ENCODE peak calls at places on chromosome 16, in five cellular contexts. One of them, this sample, is unnamed.

GRCh38 chr16:50093607-50094570 is 28.1 kb downstream of the HEATR3 start:
- DNase-seq in kidney: no peak
- DNase-seq in activated T-cell treated with anti-CD3 and anti-CD28 coated beads, Interleukin-2, amount 50 U/mL, for 72 hours: peak
- DNase-seq in Caki2: no peak
- DNase-seq in T-helper 1 cell: no peak
- DNase-seq in this sample: peak

GRCh38 chr16:88983771-88984687 is 7.0 kb upstream of the CBFA2T3 start:
- DNase-seq in kidney: no peak
- DNase-seq in activated T-cell treated with anti-CD3 and anti-CD28 coated beads, Interleukin-2, amount 50 U/mL, for 72 hours: no peak
- DNase-seq in Caki2: no peak
- DNase-seq in T-helper 1 cell: no peak
- DNase-seq in this sample: no peak

GRCh38 chr16:74725641-74726040 is 25.0 kb upstream of the MLKL start:
- DNase-seq in kidney: no peak
- DNase-seq in activated T-cell treated with anti-CD3 and anti-CD28 coated beads, Interleukin-2, amount 50 U/mL, for 72 hours: no peak
- DNase-seq in Caki2: no peak
- DNase-seq in T-helper 1 cell: no peak
- DNase-seq in this sample: no peak

GRCh38 chr16:53817117-53817516 is 113.2 kb downstream of the FTO start:
- DNase-seq in kidney: no peak
- DNase-seq in activated T-cell treated with anti-CD3 and anti-CD28 coated beads, Interleukin-2, amount 50 U/mL, for 72 hours: no peak
- DNase-seq in Caki2: peak
- DNase-seq in T-helper 1 cell: no peak
- DNase-seq in this sample: no peak

GRCh38 chr16:73743665-73744496 is 552.7 kb upstream of the PSMD7 start:
- DNase-seq in kidney: no peak
- DNase-seq in activated T-cell treated with anti-CD3 and anti-CD28 coated beads, Interleukin-2, amount 50 U/mL, for 72 hours: no peak
- DNase-seq in Caki2: no peak
- DNase-seq in T-helper 1 cell: no peak
- DNase-seq in this sample: no peak

GRCh38 chr16:90019543-90020259 is 445 bp upstream of the DBNDD1 start:
- DNase-seq in kidney: no peak
- DNase-seq in activated T-cell treated with anti-CD3 and anti-CD28 coated beads, Interleukin-2, amount 50 U/mL, for 72 hours: peak
- DNase-seq in Caki2: peak
- DNase-seq in T-helper 1 cell: peak
- DNase-seq in this sample: peak

GRCh38 chr16:57061084-57061905 is 31.1 kb upstream of the CPNE2 start:
- DNase-seq in kidney: peak
- DNase-seq in activated T-cell treated with anti-CD3 and anti-CD28 coated beads, Interleukin-2, amount 50 U/mL, for 72 hours: no peak
- DNase-seq in Caki2: peak
- DNase-seq in T-helper 1 cell: no peak
- DNase-seq in this sample: peak

GRCh38 chr16:69859105-69859969 is 91.8 kb upstream of the CLEC18A start:
- DNase-seq in kidney: no peak
- DNase-seq in activated T-cell treated with anti-CD3 and anti-CD28 coated beads, Interleukin-2, amount 50 U/mL, for 72 hours: no peak
- DNase-seq in Caki2: peak
- DNase-seq in T-helper 1 cell: no peak
- DNase-seq in this sample: peak

GRCh38 chr16:78761427-78761826 is 662.0 kb downstream of the WWOX start:
- DNase-seq in kidney: no peak
- DNase-seq in activated T-cell treated with anti-CD3 and anti-CD28 coated beads, Interleukin-2, amount 50 U/mL, for 72 hours: peak
- DNase-seq in Caki2: no peak
- DNase-seq in T-helper 1 cell: no peak
- DNase-seq in this sample: no peak

GRCh38 chr16:30958164-30959083 is 870 bp downstream of the SETD1A start:
- DNase-seq in kidney: no peak
- DNase-seq in activated T-cell treated with anti-CD3 and anti-CD28 coated beads, Interleukin-2, amount 50 U/mL, for 72 hours: peak
- DNase-seq in Caki2: no peak
- DNase-seq in T-helper 1 cell: no peak
- DNase-seq in this sample: peak

GRCh38 chr16:86566601-86566965 is at the start of gene FOXC2:
- DNase-seq in kidney: peak
- DNase-seq in activated T-cell treated with anti-CD3 and anti-CD28 coated beads, Interleukin-2, amount 50 U/mL, for 72 hours: peak
- DNase-seq in Caki2: peak
- DNase-seq in T-helper 1 cell: no peak
- DNase-seq in this sample: peak

GRCh38 chr16:88511911-88512310 is 58.3 kb upstream of the ZC3H18 start:
- DNase-seq in kidney: no peak
- DNase-seq in activated T-cell treated with anti-CD3 and anti-CD28 coated beads, Interleukin-2, amount 50 U/mL, for 72 hours: no peak
- DNase-seq in Caki2: no peak
- DNase-seq in T-helper 1 cell: no peak
- DNase-seq in this sample: no peak

GRCh38 chr16:69225136-69225535 is 38.2 kb downstream of the SNTB2 start:
- DNase-seq in kidney: no peak
- DNase-seq in activated T-cell treated with anti-CD3 and anti-CD28 coated beads, Interleukin-2, amount 50 U/mL, for 72 hours: no peak
- DNase-seq in Caki2: no peak
- DNase-seq in T-helper 1 cell: no peak
- DNase-seq in this sample: no peak

GRCh38 chr16:31333686-31334649 is 21.0 kb upstream of the ITGAX start:
- DNase-seq in kidney: peak
- DNase-seq in activated T-cell treated with anti-CD3 and anti-CD28 coated beads, Interleukin-2, amount 50 U/mL, for 72 hours: peak
- DNase-seq in Caki2: peak
- DNase-seq in T-helper 1 cell: no peak
- DNase-seq in this sample: no peak

GRCh38 chr16:75329933-75330332 is 78.5 kb upstream of the BCAR1 start:
- DNase-seq in kidney: no peak
- DNase-seq in activated T-cell treated with anti-CD3 and anti-CD28 coated beads, Interleukin-2, amount 50 U/mL, for 72 hours: no peak
- DNase-seq in Caki2: no peak
- DNase-seq in T-helper 1 cell: no peak
- DNase-seq in this sample: no peak

GRCh38 chr16:4082474-4083044 is 33.7 kb downstream of the ADCY9 start:
- DNase-seq in kidney: no peak
- DNase-seq in activated T-cell treated with anti-CD3 and anti-CD28 coated beads, Interleukin-2, amount 50 U/mL, for 72 hours: peak
- DNase-seq in Caki2: no peak
- DNase-seq in T-helper 1 cell: no peak
- DNase-seq in this sample: no peak

GRCh38 chr16:69469807-69470561 is 45.6 kb downstream of the CYB5B start:
- DNase-seq in kidney: no peak
- DNase-seq in activated T-cell treated with anti-CD3 and anti-CD28 coated beads, Interleukin-2, amount 50 U/mL, for 72 hours: peak
- DNase-seq in Caki2: no peak
- DNase-seq in T-helper 1 cell: no peak
- DNase-seq in this sample: no peak

GRCh38 chr16:82769845-82770244 is 143.1 kb downstream of the CDH13 start:
- DNase-seq in kidney: no peak
- DNase-seq in activated T-cell treated with anti-CD3 and anti-CD28 coated beads, Interleukin-2, amount 50 U/mL, for 72 hours: no peak
- DNase-seq in Caki2: no peak
- DNase-seq in T-helper 1 cell: no peak
- DNase-seq in this sample: no peak

GRCh38 chr16:52076332-52077115 is 470.4 kb downstream of the TOX3 start:
- DNase-seq in kidney: no peak
- DNase-seq in activated T-cell treated with anti-CD3 and anti-CD28 coated beads, Interleukin-2, amount 50 U/mL, for 72 hours: no peak
- DNase-seq in Caki2: no peak
- DNase-seq in T-helper 1 cell: no peak
- DNase-seq in this sample: no peak

GRCh38 chr16:48462146-48462740 is 77.0 kb upstream of the SIAH1 start:
- DNase-seq in kidney: no peak
- DNase-seq in activated T-cell treated with anti-CD3 and anti-CD28 coated beads, Interleukin-2, amount 50 U/mL, for 72 hours: no peak
- DNase-seq in Caki2: no peak
- DNase-seq in T-helper 1 cell: no peak
- DNase-seq in this sample: no peak

GRCh38 chr16:18832021-18832420 is 30.7 kb upstream of the ARL6IP1 start:
- DNase-seq in kidney: no peak
- DNase-seq in activated T-cell treated with anti-CD3 and anti-CD28 coated beads, Interleukin-2, amount 50 U/mL, for 72 hours: no peak
- DNase-seq in Caki2: no peak
- DNase-seq in T-helper 1 cell: no peak
- DNase-seq in this sample: no peak

GRCh38 chr16:85612191-85612800 is 826 bp upstream of the GSE1 start:
- DNase-seq in kidney: peak
- DNase-seq in activated T-cell treated with anti-CD3 and anti-CD28 coated beads, Interleukin-2, amount 50 U/mL, for 72 hours: peak
- DNase-seq in Caki2: peak
- DNase-seq in T-helper 1 cell: peak
- DNase-seq in this sample: peak

GRCh38 chr16:19123535-19124178 is 9.9 kb downstream of the ITPRIPL2 start:
- DNase-seq in kidney: no peak
- DNase-seq in activated T-cell treated with anti-CD3 and anti-CD28 coated beads, Interleukin-2, amount 50 U/mL, for 72 hours: no peak
- DNase-seq in Caki2: no peak
- DNase-seq in T-helper 1 cell: no peak
- DNase-seq in this sample: peak

GRCh38 chr16:610513-611381 is 20.0 kb upstream of the WFIKKN1 start:
- DNase-seq in kidney: peak
- DNase-seq in activated T-cell treated with anti-CD3 and anti-CD28 coated beads, Interleukin-2, amount 50 U/mL, for 72 hours: peak
- DNase-seq in Caki2: no peak
- DNase-seq in T-helper 1 cell: peak
- DNase-seq in this sample: peak

GRCh38 chr16:57591086-57591869 is 37.2 kb upstream of the ADGRG1 start:
- DNase-seq in kidney: peak
- DNase-seq in activated T-cell treated with anti-CD3 and anti-CD28 coated beads, Interleukin-2, amount 50 U/mL, for 72 hours: peak
- DNase-seq in Caki2: peak
- DNase-seq in T-helper 1 cell: peak
- DNase-seq in this sample: peak

GRCh38 chr16:67249178-67249759 is 490 bp downstream of the SLC9A5 start:
- DNase-seq in kidney: no peak
- DNase-seq in activated T-cell treated with anti-CD3 and anti-CD28 coated beads, Interleukin-2, amount 50 U/mL, for 72 hours: no peak
- DNase-seq in Caki2: no peak
- DNase-seq in T-helper 1 cell: no peak
- DNase-seq in this sample: no peak

GRCh38 chr16:67562918-67563707 is 787 bp downstream of the CTCF start:
- DNase-seq in kidney: peak
- DNase-seq in activated T-cell treated with anti-CD3 and anti-CD28 coated beads, Interleukin-2, amount 50 U/mL, for 72 hours: peak
- DNase-seq in Caki2: peak
- DNase-seq in T-helper 1 cell: peak
- DNase-seq in this sample: peak

GRCh38 chr16:89114159-89114981 is 20.7 kb downstream of the ACSF3 start:
- DNase-seq in kidney: peak
- DNase-seq in activated T-cell treated with anti-CD3 and anti-CD28 coated beads, Interleukin-2, amount 50 U/mL, for 72 hours: no peak
- DNase-seq in Caki2: no peak
- DNase-seq in T-helper 1 cell: peak
- DNase-seq in this sample: peak

GRCh38 chr16:72372646-72373045 is 200.7 kb upstream of the PMFBP1 start:
- DNase-seq in kidney: no peak
- DNase-seq in activated T-cell treated with anti-CD3 and anti-CD28 coated beads, Interleukin-2, amount 50 U/mL, for 72 hours: no peak
- DNase-seq in Caki2: no peak
- DNase-seq in T-helper 1 cell: no peak
- DNase-seq in this sample: no peak

GRCh38 chr16:75065149-75065807 is 51.3 kb downstream of the LDHD start:
- DNase-seq in kidney: no peak
- DNase-seq in activated T-cell treated with anti-CD3 and anti-CD28 coated beads, Interleukin-2, amount 50 U/mL, for 72 hours: peak
- DNase-seq in Caki2: no peak
- DNase-seq in T-helper 1 cell: no peak
- DNase-seq in this sample: peak

GRCh38 chr16:3074860-3075545 is 9.6 kb downstream of the IL32 start:
- DNase-seq in kidney: peak
- DNase-seq in activated T-cell treated with anti-CD3 and anti-CD28 coated beads, Interleukin-2, amount 50 U/mL, for 72 hours: peak
- DNase-seq in Caki2: no peak
- DNase-seq in T-helper 1 cell: peak
- DNase-seq in this sample: peak

GRCh38 chr16:48494742-48495141 is 109.5 kb upstream of the SIAH1 start:
- DNase-seq in kidney: no peak
- DNase-seq in activated T-cell treated with anti-CD3 and anti-CD28 coated beads, Interleukin-2, amount 50 U/mL, for 72 hours: no peak
- DNase-seq in Caki2: no peak
- DNase-seq in T-helper 1 cell: no peak
- DNase-seq in this sample: no peak

GRCh38 chr16:10743610-10744369 is at the start of gene NUBP1:
- DNase-seq in kidney: peak
- DNase-seq in activated T-cell treated with anti-CD3 and anti-CD28 coated beads, Interleukin-2, amount 50 U/mL, for 72 hours: peak
- DNase-seq in Caki2: peak
- DNase-seq in T-helper 1 cell: peak
- DNase-seq in this sample: peak

GRCh38 chr16:997440-998051 is 16.0 kb downstream of the SOX8 start:
- DNase-seq in kidney: peak
- DNase-seq in activated T-cell treated with anti-CD3 and anti-CD28 coated beads, Interleukin-2, amount 50 U/mL, for 72 hours: peak
- DNase-seq in Caki2: peak
- DNase-seq in T-helper 1 cell: peak
- DNase-seq in this sample: peak

GRCh38 chr16:4664538-4665418 is 28.6 kb upstream of the NUDT16L1 start:
- DNase-seq in kidney: no peak
- DNase-seq in activated T-cell treated with anti-CD3 and anti-CD28 coated beads, Interleukin-2, amount 50 U/mL, for 72 hours: peak
- DNase-seq in Caki2: no peak
- DNase-seq in T-helper 1 cell: peak
- DNase-seq in this sample: peak

GRCh38 chr16:2686912-2687507 is 4.7 kb downstream of the KCTD5 start:
- DNase-seq in kidney: peak
- DNase-seq in activated T-cell treated with anti-CD3 and anti-CD28 coated beads, Interleukin-2, amount 50 U/mL, for 72 hours: peak
- DNase-seq in Caki2: no peak
- DNase-seq in T-helper 1 cell: no peak
- DNase-seq in this sample: peak

GRCh38 chr16:24776486-24777220 is 47.2 kb downstream of the TNRC6A start:
- DNase-seq in kidney: no peak
- DNase-seq in activated T-cell treated with anti-CD3 and anti-CD28 coated beads, Interleukin-2, amount 50 U/mL, for 72 hours: no peak
- DNase-seq in Caki2: no peak
- DNase-seq in T-helper 1 cell: no peak
- DNase-seq in this sample: no peak

GRCh38 chr16:23342083-23342640 is 40.1 kb downstream of the SCNN1B start:
- DNase-seq in kidney: no peak
- DNase-seq in activated T-cell treated with anti-CD3 and anti-CD28 coated beads, Interleukin-2, amount 50 U/mL, for 72 hours: no peak
- DNase-seq in Caki2: no peak
- DNase-seq in T-helper 1 cell: no peak
- DNase-seq in this sample: no peak

GRCh38 chr16:29811896-29812665 is at the start of gene PRRT2:
- DNase-seq in kidney: peak
- DNase-seq in activated T-cell treated with anti-CD3 and anti-CD28 coated beads, Interleukin-2, amount 50 U/mL, for 72 hours: peak
- DNase-seq in Caki2: no peak
- DNase-seq in T-helper 1 cell: peak
- DNase-seq in this sample: peak